ENCODE peak calls at places on chromosomes 6 and 20, in five cellular contexts. U, C, F, G and A are unnamed samples.

GRCh38 chr20:12358006-12358654 is 440.4 kb downstream of the BTBD3 start:
- DNase-seq in U (no peak), C (peak; percentile 60), G (no peak), F (no peak), A (peak; percentile 14)

GRCh38 chr6:82248233-82248735 is 740 bp upstream of the IBTK start:
- DNase-seq in U (peak; percentile 65), C (no peak), F (no peak), G (peak; percentile 68), A (peak; percentile 2)

GRCh38 chr6:138844203-138844602 is 48.3 kb downstream of the ECT2L start:
- DNase-seq in G (no peak), F (no peak), U (peak; percentile 16), C (no peak), A (no peak)

GRCh38 chr6:141401851-141402250 is 730.9 kb upstream of the GJE1 start:
- DNase-seq in G (no peak), C (no peak), F (no peak), U (no peak), A (no peak)

GRCh38 chr20:29408034-29408695 is 1849.3 kb upstream of the DEFB115 start:
- DNase-seq in F (no peak), U (no peak), G (peak; percentile 14), C (no peak), A (no peak)

GRCh38 chr6:75602897-75603395 is 1.3 kb downstream of the SENP6 start:
- DNase-seq in U (no peak), G (no peak), C (no peak), F (no peak), A (no peak)

GRCh38 chr20:347640-348484 is 951 bp downstream of the NRSN2 start:
- DNase-seq in F (peak; percentile 94), U (peak; percentile 90), G (peak; percentile 98), C (peak; percentile 97), A (peak; percentile 73)

GRCh38 chr20:56392282-56393132 is at the start of gene CSTF1:
- DNase-seq in C (peak; percentile 99), F (peak; percentile 97), G (peak; percentile 100), U (peak; percentile 100), A (peak; percentile 100)

GRCh38 chr20:48571945-48572589 is 255.7 kb downstream of the PREX1 start:
- DNase-seq in U (no peak), F (no peak), G (no peak), C (no peak), A (no peak)

GRCh38 chr6:83884523-83884922 is 25.0 kb downstream of the CYB5R4 start:
- DNase-seq in F (peak; percentile 21), U (peak; percentile 58), G (peak; percentile 55), C (no peak), A (no peak)

GRCh38 chr6:157332813-157333212 is 9.5 kb upstream of the TMEM242 start:
- DNase-seq in C (no peak), U (no peak), F (no peak), G (no peak), A (no peak)

GRCh38 chr20:33657704-33658095 is 4.4 kb upstream of the C20orf144 start:
- DNase-seq in C (no peak), F (no peak), U (no peak), G (no peak), A (no peak)

GRCh38 chr20:52193133-52193532 is 1.6 kb upstream of the ZFP64 start:
- DNase-seq in G (no peak), F (no peak), U (no peak), C (no peak), A (no peak)

GRCh38 chr20:59559024-59559817 is 45.1 kb upstream of the PHACTR3 start:
- DNase-seq in F (no peak), U (no peak), C (no peak), G (no peak), A (no peak)

GRCh38 chr20:47676219-47676721 is 109.0 kb downstream of the SULF2 start:
- DNase-seq in F (no peak), U (no peak), C (peak; percentile 77), G (no peak), A (no peak)

GRCh38 chr6:5962794-5963193 is 43.9 kb downstream of the NRN1 start:
- DNase-seq in U (no peak), F (no peak), G (no peak), C (no peak), A (no peak)

GRCh38 chr6:25222006-25222715 is 57.0 kb upstream of the CARMIL1 start:
- DNase-seq in F (no peak), U (no peak), C (no peak), G (no peak), A (no peak)

GRCh38 chr20:16462711-16463110 is 110.5 kb downstream of the KIF16B start:
- DNase-seq in G (no peak), C (peak; percentile 64), U (no peak), F (no peak), A (no peak)

GRCh38 chr6:10746915-10747250 is 722 bp upstream of the TMEM14B start:
- DNase-seq in U (no peak), G (no peak), F (no peak), C (no peak), A (no peak)

GRCh38 chr6:77106992-77107391 is 356.3 kb downstream of the HTR1B start:
- DNase-seq in U (no peak), C (no peak), G (peak; percentile 15), F (no peak), A (no peak)

GRCh38 chr6:108071736-108072276 is 2.7 kb downstream of the OSTM1 start:
- DNase-seq in U (no peak), C (peak; percentile 30), F (no peak), G (no peak), A (no peak)

GRCh38 chr20:63336232-63336752 is 24.9 kb downstream of the CHRNA4 start:
- DNase-seq in F (no peak), C (no peak), U (no peak), G (no peak), A (no peak)
- H4K91ac ChIP-seq in F (peak overlapping the region; percentile 34), C (no peak overlapping the region), U (no peak overlapping the region), G (peak overlapping the region; percentile 29), A (no peak overlapping the region)

DNA sequence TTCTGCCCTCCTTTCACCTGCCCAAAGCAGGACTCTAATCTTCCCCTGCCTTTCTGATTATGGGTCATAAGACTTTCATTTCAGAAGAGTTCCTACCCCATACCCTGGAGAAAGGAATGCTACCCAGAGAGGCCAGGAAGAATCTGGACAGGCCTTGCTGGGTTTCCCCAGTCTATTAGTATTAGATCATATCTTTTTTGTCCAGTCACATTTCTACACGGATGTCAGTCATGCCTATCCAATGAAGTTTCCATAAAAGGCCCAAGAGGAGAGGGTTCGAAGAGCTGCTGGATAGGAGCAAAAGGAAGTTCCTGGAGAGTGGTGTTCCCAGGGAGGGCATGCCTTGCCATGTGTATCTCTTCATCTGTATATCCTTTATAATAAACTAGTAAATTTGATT is 3.2 kb downstream of the POLH start:
- DNase-seq in C (no peak), U (peak; percentile 16), F (no peak), G (peak; percentile 25), A (peak; percentile 81)
- H4K91ac ChIP-seq in C (no peak overlapping the region), U (no peak overlapping the region), F (no peak overlapping the region), G (no peak overlapping the region), A (no peak overlapping the region)

DNA sequence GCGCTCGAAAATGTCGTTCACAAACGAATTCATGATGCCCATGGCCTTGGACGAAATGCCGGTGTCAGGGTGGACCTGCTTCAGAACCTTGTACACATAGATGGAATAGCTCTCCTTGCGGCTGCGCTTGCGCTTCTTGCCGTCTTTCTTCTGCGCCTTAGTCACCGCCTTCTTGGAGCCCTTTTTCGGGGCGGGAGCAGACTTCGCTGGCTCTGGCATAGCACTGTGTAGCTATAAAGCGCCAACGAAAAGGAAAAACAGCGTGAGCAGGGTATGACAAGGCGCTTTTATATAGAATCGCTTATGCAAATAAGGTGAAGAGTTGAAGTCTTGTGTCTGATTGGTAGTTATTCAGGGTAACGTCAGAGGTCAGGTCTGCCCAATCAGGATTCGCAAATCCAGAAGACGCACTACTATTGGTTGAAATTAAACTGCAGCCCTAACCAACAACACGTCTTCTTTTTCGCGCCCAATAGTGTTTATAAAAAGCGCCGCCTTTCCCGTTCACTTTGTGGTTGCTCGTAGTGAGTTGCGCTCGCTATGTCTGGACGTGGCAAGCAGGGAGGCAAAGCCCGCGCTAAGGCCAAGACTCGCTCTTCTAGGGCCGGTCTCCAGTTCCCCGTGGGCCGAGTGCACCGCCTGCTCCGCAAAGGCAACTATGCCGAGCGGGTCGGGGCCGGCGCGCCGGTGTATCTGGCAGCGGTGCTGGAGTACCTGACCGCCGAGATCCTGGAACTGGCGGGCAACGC is 114.8 kb upstream of the PRSS16 start:
- DNase-seq in G (peak; percentile 100), C (peak; percentile 98), F (peak; percentile 99), U (peak; percentile 100), A (peak; percentile 100)
- H4K91ac ChIP-seq in G (peak overlapping the region; percentile 82), C (no peak overlapping the region), F (no peak overlapping the region), U (peak overlapping the region; percentile 53), A (peak overlapping the region; percentile 64)

DNA sequence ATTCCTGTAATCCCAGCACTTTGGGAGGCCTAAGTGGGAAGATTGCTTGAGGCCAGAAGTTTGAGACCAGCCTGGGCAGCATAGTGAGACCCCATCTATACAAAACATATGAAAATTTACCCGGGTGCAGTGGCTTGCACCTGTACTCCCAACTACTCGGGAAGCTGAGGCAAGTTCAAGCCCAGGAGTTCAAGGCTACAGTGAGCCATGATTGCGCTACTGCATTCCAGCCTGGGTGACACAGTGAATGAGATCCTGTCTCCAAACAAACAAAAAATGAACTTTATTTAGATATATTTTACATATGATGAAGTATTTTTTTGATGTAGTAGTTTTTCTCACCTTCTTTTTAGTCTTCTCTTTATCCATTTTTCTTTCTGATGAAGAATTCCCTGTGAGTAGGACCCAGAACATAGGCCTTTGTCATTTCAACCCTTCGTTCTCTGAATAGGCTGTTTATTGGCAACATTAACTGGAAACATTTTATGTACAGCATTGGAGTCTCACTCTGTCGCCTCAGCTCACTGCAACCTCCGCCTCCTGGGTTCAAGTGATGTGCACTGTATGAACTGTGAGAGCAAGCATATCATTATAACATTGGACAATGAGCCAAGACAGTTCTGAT is 10.9 kb downstream of the KIF3B start:
- DNase-seq in G (no peak), F (no peak), C (no peak), U (no peak), A (no peak)
- H4K91ac ChIP-seq in G (no peak overlapping the region), F (no peak overlapping the region), C (no peak overlapping the region), U (no peak overlapping the region), A (no peak overlapping the region)

DNA sequence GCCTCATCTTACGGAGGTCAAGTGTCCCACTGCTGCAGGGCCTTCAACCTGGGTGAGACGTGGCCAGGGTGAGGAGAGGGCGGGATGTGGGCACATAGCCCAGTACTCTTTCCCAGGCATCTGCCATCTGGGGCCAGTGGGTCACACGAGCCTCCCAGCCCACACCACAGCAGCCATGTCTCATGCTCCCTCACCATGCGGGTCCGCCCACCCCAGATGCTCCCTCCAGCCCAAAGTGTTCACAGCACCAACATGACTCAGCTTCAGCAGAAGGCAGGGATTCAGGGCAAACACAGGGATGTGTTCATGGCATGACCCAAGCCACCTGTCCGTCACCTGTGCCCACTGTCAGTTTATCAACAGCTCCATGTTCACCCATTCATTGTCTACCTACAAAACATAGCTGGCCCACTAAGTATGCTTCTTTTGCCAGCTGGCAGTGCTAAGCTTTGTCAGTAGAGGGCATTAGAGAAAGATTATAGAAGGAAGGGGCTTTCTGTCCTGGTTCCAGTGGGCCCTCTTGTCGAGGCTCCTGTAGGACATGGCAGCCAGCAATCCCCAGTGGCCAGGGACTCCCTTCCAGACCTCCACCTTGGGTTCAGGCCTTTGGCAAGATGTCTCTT is 109.2 kb downstream of the FOXF2 start:
- DNase-seq in G (no peak), F (no peak), C (no peak), U (peak; percentile 38), A (no peak)
- H4K91ac ChIP-seq in G (no peak overlapping the region), F (no peak overlapping the region), C (no peak overlapping the region), U (no peak overlapping the region), A (no peak overlapping the region)